ENCODE peak calls at places on chromosomes 12 and 14, in six cellular contexts. W is WTC11, J is H1, L is HCT116, D is A549, N is K562. P is an unnamed sample.

GRCh38 chr12:85784096-85784720 is 52.0 kb downstream of the RASSF9 start:
- DNase-seq in N (no peak), W (no peak), J (no peak), D (no peak), L (peak), P (no peak)

GRCh38 chr12:65891987-65892481 is 67.8 kb downstream of the HMGA2 start:
- DNase-seq in W (no peak), J (no peak), D (peak), L (peak), N (no peak), P (peak)

GRCh38 chr12:71478277-71478676 is 38.7 kb downstream of the LGR5 start:
- DNase-seq in J (no peak), W (no peak), D (no peak), L (no peak), N (no peak), P (no peak)

GRCh38 chr12:93302331-93303229 is 75.1 kb upstream of the NUDT4 start:
- DNase-seq in W (no peak), L (no peak), D (no peak), J (no peak), N (peak), P (peak)

GRCh38 chr12:60539592-60539991 is 943.8 kb downstream of the SLC16A7 start:
- DNase-seq in D (no peak), N (no peak), J (no peak), L (no peak), W (no peak), P (no peak)

GRCh38 chr14:100434911-100435455 is 111.8 kb downstream of the SLC25A47 start:
- DNase-seq in J (no peak), D (no peak), N (no peak), W (no peak), L (no peak), P (no peak)

GRCh38 chr12:113185180-113186032 is at the start of the genes DDX54 and RITA1:
- DNase-seq in J (peak), L (peak), N (peak), D (peak), W (peak), P (peak)

GRCh38 chr12:47894652-47895051 is 10.1 kb downstream of the VDR start:
- DNase-seq in L (no peak), D (no peak), N (no peak), J (no peak), W (no peak), P (no peak)

GRCh38 chr14:80136358-80136757 is 74.9 kb downstream of the DIO2 start:
- DNase-seq in L (no peak), D (peak), J (no peak), N (no peak), W (no peak), P (no peak)

GRCh38 chr12:53481957-53482586 is 17.2 kb downstream of the MAP3K12 start:
- DNase-seq in J (no peak), D (peak), W (peak), L (no peak), N (no peak), P (no peak)

GRCh38 chr14:47389520-47389919 is 285.9 kb downstream of the MDGA2 start:
- DNase-seq in W (peak), L (no peak), D (no peak), J (no peak), N (no peak), P (no peak)

GRCh38 chr14:95998656-95999055 is 40.5 kb upstream of the C14orf132 start:
- DNase-seq in N (no peak), W (no peak), D (peak), J (no peak), L (peak), P (no peak)

GRCh38 chr12:82124711-82125110 is 233.5 kb downstream of the CCDC59 start:
- DNase-seq in L (no peak), D (no peak), J (no peak), W (no peak), N (no peak), P (no peak)

DNA sequence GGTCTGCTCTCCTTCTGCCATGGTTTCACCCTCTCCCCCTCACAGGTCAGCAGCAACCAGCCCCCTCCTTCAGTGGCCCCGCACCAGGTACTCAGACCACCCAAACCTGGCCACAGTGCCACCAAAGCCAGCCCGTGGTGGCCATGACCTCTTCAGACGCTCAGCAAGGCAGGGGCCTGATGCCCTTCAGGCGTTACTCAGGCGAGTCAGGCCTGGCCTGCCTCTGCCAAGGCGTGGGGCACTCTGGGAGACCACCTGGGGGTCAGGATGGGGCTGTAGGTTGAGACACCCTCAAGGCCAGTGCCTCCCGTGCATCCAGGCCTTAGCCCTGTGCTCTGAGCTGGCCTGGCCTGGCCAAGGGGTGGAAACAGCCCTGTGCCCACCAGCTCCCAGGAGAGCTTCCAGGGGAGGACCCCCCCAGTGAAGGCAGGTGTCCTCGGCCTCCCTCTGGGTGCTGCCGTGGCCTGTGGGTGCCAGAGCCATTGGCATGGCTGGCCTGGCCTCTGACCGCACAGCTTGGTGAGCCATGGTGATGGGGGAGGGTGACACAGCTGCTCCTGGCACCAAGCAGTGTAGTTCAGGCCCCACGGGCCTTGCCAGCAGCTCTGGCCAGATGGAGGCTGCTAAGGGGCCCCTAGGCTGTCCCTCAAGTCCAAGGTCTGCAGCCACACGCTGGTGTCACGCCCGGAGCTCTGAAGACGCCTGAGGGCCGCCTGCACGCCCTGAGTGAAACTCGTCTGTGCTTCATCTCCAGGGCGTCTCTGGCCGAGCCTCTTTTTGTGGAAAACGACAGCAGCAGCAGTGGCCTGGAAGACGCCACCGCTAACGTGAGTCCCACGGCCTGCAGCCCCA is 15.1 kb downstream of the XRCC3 start:
- DNase-seq in L (no peak), J (no peak), D (no peak), W (no peak), N (no peak), P (no peak)
- TF ChIP-seq MAX in L (no peak), J (no peak), D (no peak), W (no peak), N (no peak), P (no peak)

GRCh38 chr12:84056-84455 is 17.5 kb downstream of the IQSEC3 start:
- DNase-seq in D (no peak), W (no peak), N (no peak), J (no peak), L (no peak), P (no peak)

GRCh38 chr12:87856-88255 is 21.3 kb downstream of the IQSEC3 start:
- DNase-seq in N (no peak), L (no peak), J (no peak), W (no peak), D (no peak), P (no peak)

GRCh38 chr12:87300-87699 is 20.7 kb downstream of the IQSEC3 start:
- DNase-seq in D (no peak), W (no peak), N (no peak), L (no peak), J (no peak), P (no peak)

GRCh38 chr12:82740-83139 is 16.2 kb downstream of the IQSEC3 start:
- DNase-seq in J (no peak), W (no peak), D (no peak), L (no peak), N (no peak), P (no peak)

GRCh38 chr12:85191-85666 is 18.7 kb downstream of the IQSEC3 start:
- DNase-seq in L (no peak), W (no peak), D (no peak), N (no peak), J (no peak), P (no peak)
- TF ChIP-seq MAX in L (no peak), W (no peak), D (no peak), N (no peak), J (no peak), P (no peak)

DNA sequence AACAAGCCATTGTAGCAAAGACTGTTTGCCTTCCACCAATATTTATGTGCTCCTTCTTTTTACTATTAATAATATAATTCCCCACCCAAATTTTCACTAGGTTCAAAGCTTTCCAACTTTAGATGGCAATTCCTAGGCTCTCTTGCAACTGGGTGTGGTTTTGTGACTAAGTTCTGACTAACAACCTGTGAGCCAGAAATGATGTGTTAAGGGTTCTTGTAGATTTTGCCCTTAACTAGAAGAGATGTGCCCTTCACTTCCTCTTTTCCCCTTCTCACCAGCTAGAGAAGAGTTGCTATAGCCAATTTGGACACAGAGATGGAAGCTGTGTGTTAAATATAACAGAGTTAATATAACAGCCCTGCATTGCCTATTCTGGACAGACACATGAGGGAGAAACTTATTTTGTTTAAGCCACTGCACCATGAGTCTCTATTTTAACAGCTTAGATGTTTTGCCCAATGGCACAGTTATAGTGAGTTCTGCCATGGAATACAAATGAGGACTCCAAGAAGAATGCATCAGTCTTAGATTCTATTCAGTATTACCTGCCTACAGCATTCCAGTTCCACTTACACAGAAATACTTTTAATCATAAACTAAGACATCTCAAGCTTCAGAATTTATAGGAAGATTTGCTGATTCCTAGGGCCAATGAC is 216.2 kb downstream of the DUSP6 start:
- DNase-seq in N (no peak), W (no peak), D (peak), J (no peak), L (peak), P (no peak)
- TF ChIP-seq MAX in N (no peak), W (no peak), D (no peak), J (no peak), L (no peak), P (no peak)

GRCh38 chr14:101557811-101558738 is 3.2 kb upstream of the DIO3 start:
- DNase-seq in J (no peak), L (no peak), N (no peak), W (peak), D (peak), P (no peak)
- TF ChIP-seq MAX in J (no peak), L (no peak), N (no peak), W (no peak), D (no peak), P (no peak)